ENCODE peak calls at places on chromosomes 1 and 21, in eight cellular contexts. P is SK-N-SH, V is tibial nerve, N is upper lobe of left lung, O is A549, W is ovary, M is H1, A is sigmoid colon. H is an unnamed sample.

GRCh38 chr1:176522310-176522846 is 59.4 kb downstream of the PAPPA2 start:
- DNase-seq in P (no peak), V (no peak), N (no peak), O (no peak), W (no peak), M (no peak), A (no peak), H (peak; percentile 88)

GRCh38 chr1:201790261-201790660 is 38.7 kb upstream of the IPO9 start:
- DNase-seq in P (no peak), V (peak; percentile 36), N (no peak), O (no peak), W (no peak), M (no peak), A (peak; percentile 80), H (no peak)

GRCh38 chr21:26966360-26966977 is 419 bp downstream of the ADAMTS5 start:
- DNase-seq in P (no peak), V (no peak), N (no peak), O (no peak), W (no peak), M (no peak), A (peak; percentile 69), H (no peak)

GRCh38 chr1:17919525-17920439 is 164.6 kb downstream of the ACTL8 start:
- DNase-seq in P (peak; percentile 78), V (no peak), N (no peak), O (peak; percentile 25), W (no peak), M (peak; percentile 21), A (no peak), H (no peak)

GRCh38 chr1:162389021-162389818 is 7.7 kb downstream of the C1orf226 start:
- DNase-seq in P (no peak), V (no peak), N (no peak), O (no peak), W (no peak), M (no peak), A (no peak), H (peak; percentile 79)

GRCh38 chr1:226549094-226549936 is 751 bp downstream of the STUM start:
- DNase-seq in P (no peak), V (no peak), N (no peak), O (peak; percentile 40), W (peak; percentile 45), M (no peak), A (no peak), H (no peak)

GRCh38 chr21:42304556-42305454 is 10.4 kb downstream of the TFF3 start:
- DNase-seq in P (no peak), V (no peak), N (no peak), O (no peak), W (no peak), M (no peak), A (peak; percentile 55), H (no peak)

GRCh38 chr1:203186446-203187305 is at the start of gene CHI3L1:
- DNase-seq in P (no peak), V (no peak), N (peak; percentile 85), O (no peak), W (peak; percentile 48), M (no peak), A (peak; percentile 64), H (no peak)

GRCh38 chr1:104671684-104672353 is 922.1 kb downstream of the AMY1C start:
- DNase-seq in P (no peak), V (no peak), N (no peak), O (no peak), W (no peak), M (no peak), A (no peak), H (no peak)

GRCh38 chr1:8348777-8349472 is 31.0 kb downstream of the SLC45A1 start:
- DNase-seq in P (peak; percentile 91), V (peak; percentile 60), N (peak; percentile 61), O (peak; percentile 56), W (peak; percentile 79), M (peak; percentile 72), A (no peak), H (no peak)

GRCh38 chr1:42877380-42877779 is 31.0 kb downstream of the ZNF691 start:
- DNase-seq in P (no peak), V (no peak), N (no peak), O (no peak), W (no peak), M (no peak), A (no peak), H (no peak)

GRCh38 chr1:14263671-14264070 is 334.8 kb upstream of the KAZN start:
- DNase-seq in P (peak; percentile 11), V (no peak), N (no peak), O (no peak), W (no peak), M (no peak), A (no peak), H (no peak)

GRCh38 chr21:33325222-33326067 is 675 bp downstream of the IFNAR1 start:
- DNase-seq in P (peak; percentile 51), V (peak; percentile 61), N (peak; percentile 78), O (peak; percentile 28), W (peak; percentile 77), M (no peak), A (peak; percentile 86), H (peak; percentile 94)

GRCh38 chr1:32702599-32703478 is at the start of gene SYNC:
- DNase-seq in P (peak; percentile 86), V (peak; percentile 41), N (peak; percentile 87), O (peak; percentile 56), W (peak; percentile 80), M (no peak), A (peak; percentile 78), H (no peak)

GRCh38 chr21:39807738-39808137 is 59.5 kb upstream of the PCP4 start:
- DNase-seq in P (no peak), V (no peak), N (no peak), O (no peak), W (no peak), M (no peak), A (no peak), H (no peak)

GRCh38 chr21:35217504-35218060 is 168.5 kb upstream of the RUNX1 start:
- DNase-seq in P (no peak), V (no peak), N (peak; percentile 34), O (peak; percentile 6), W (no peak), M (peak; percentile 15), A (no peak), H (no peak)

GRCh38 chr1:227343727-227344551 is 25.6 kb upstream of the CDC42BPA start:
- DNase-seq in P (no peak), V (no peak), N (no peak), O (peak; percentile 32), W (no peak), M (no peak), A (no peak), H (no peak)

GRCh38 chr1:86756062-86756406 is 51.7 kb downstream of the SH3GLB1 start:
- DNase-seq in P (no peak), V (no peak), N (no peak), O (no peak), W (no peak), M (no peak), A (no peak), H (no peak)

GRCh38 chr1:178282949-178283367 is 189.1 kb downstream of the RASAL2 start:
- DNase-seq in P (peak; percentile 24), V (no peak), N (no peak), O (peak; percentile 40), W (no peak), M (no peak), A (no peak), H (no peak)
- TF ChIP-seq EP300 in P (no peak), V (no peak), N (no peak), O (no peak), W (no peak), M (no peak), A (no peak), H (no peak)

GRCh38 chr21:28769683-28770082 is 223.0 kb downstream of the LTN1 start:
- DNase-seq in P (no peak), V (no peak), N (no peak), O (no peak), W (no peak), M (no peak), A (no peak), H (no peak)

GRCh38 chr21:28771790-28772501 is 220.7 kb downstream of the LTN1 start:
- DNase-seq in P (no peak), V (no peak), N (no peak), O (no peak), W (no peak), M (no peak), A (no peak), H (no peak)

GRCh38 chr21:28768753-28769152 is 223.9 kb downstream of the LTN1 start:
- DNase-seq in P (no peak), V (no peak), N (no peak), O (no peak), W (no peak), M (no peak), A (no peak), H (no peak)

GRCh38 chr21:28773036-28773435 is 219.6 kb downstream of the LTN1 start:
- DNase-seq in P (no peak), V (no peak), N (no peak), O (no peak), W (no peak), M (no peak), A (no peak), H (no peak)

GRCh38 chr21:28770867-28771661 is 221.6 kb downstream of the LTN1 start:
- DNase-seq in P (no peak), V (no peak), N (no peak), O (no peak), W (no peak), M (no peak), A (peak; percentile 72), H (no peak)
- H3K4me3 ChIP-seq in P (no peak overlapping the region), V (no peak overlapping the region), N (no peak overlapping the region), O (no peak overlapping the region), W (no peak overlapping the region), M (no peak overlapping the region), A (no peak overlapping the region), H (peak overlapping the region; percentile 51)

DNA sequence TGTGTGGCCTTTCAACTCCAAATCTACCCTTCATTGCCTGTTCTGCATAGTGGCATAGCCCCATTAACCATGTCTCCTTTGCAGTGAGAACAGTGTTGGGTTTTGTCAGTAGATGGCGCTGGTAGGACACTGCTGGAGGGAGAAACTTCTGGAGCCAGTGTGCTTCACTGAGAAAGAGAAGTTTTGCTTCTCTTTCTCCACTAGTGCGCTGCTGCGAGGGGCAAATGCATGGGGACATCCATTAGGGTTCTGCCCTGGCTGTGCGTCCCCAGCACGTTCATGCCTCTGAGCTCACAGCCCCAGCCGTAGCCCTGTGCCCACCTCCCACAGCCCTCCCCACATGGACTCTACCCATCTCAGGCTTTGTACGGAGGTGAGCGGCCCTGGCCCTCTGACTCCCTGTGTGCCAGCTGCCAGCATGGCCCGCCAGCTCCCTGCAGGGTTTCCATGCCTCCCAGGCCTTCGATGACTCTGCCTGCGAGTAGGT is 53.1 kb downstream of the RIMS3 start:
- DNase-seq in P (peak; percentile 78), V (peak; percentile 81), N (peak; percentile 37), O (peak; percentile 54), W (no peak), M (no peak), A (no peak), H (no peak)
- TF ChIP-seq EP300 in P (no peak), V (no peak), N (no peak), O (no peak), W (no peak), M (no peak), A (no peak), H (no peak)

GRCh38 chr1:25594971-25595370 is 21.6 kb upstream of the MAN1C1 start:
- DNase-seq in P (no peak), V (no peak), N (no peak), O (no peak), W (no peak), M (no peak), A (no peak), H (no peak)

GRCh38 chr1:25598879-25599278 is 17.7 kb upstream of the MAN1C1 start:
- DNase-seq in P (no peak), V (no peak), N (no peak), O (no peak), W (no peak), M (no peak), A (no peak), H (no peak)

GRCh38 chr1:25599969-25600610 is 16.5 kb upstream of the MAN1C1 start:
- DNase-seq in P (no peak), V (no peak), N (no peak), O (no peak), W (no peak), M (no peak), A (no peak), H (no peak)
- H3K4me3 ChIP-seq in P (no peak overlapping the region), V (no peak overlapping the region), N (no peak overlapping the region), O (no peak overlapping the region), W (no peak overlapping the region), M (no peak overlapping the region), A (no peak overlapping the region), H (no peak overlapping the region)

H was measured in esophagus muscularis mucosa.